ENCODE peak calls at places on chromosomes 2 and 18, in ten cellular contexts. R, O, N, K, U, C, G, Z, T and M are unnamed samples.

GRCh38 chr18:63073481-63073880 is 246.1 kb downstream of the BCL2 start:
- DNase-seq in R (no peak), O (peak; percentile 60), N (no peak), K (no peak), U (no peak), C (no peak), G (no peak), Z (no peak), T (no peak), M (no peak)

GRCh38 chr2:162478721-162479129 is 134.8 kb downstream of the GCA start:
- DNase-seq in R (no peak), O (no peak), N (no peak), K (no peak), U (no peak), C (no peak), G (no peak), Z (no peak), T (no peak), M (peak; percentile 86)

GRCh38 chr2:223123859-223124610 is 72.0 kb downstream of the KCNE4 start:
- DNase-seq in R (no peak), O (no peak), N (no peak), K (peak; percentile 55), U (no peak), C (peak; percentile 25), G (no peak), Z (no peak), T (no peak), M (no peak)

GRCh38 chr2:121803503-121803902 is 48.1 kb downstream of the TSN start:
- DNase-seq in R (no peak), O (peak; percentile 64), N (no peak), K (no peak), U (no peak), C (no peak), G (no peak), Z (no peak), T (peak; percentile 36), M (no peak)

GRCh38 chr18:2961828-2962227 is 51.1 kb downstream of the LPIN2 start:
- DNase-seq in R (no peak), O (peak; percentile 60), N (no peak), K (peak; percentile 64), U (no peak), C (no peak), G (no peak), Z (no peak), T (no peak), M (no peak)

GRCh38 chr2:130829020-130829419 is 7.7 kb upstream of the ARHGEF4 start:
- DNase-seq in R (no peak), O (no peak), N (no peak), K (no peak), U (no peak), C (no peak), G (no peak), Z (no peak), T (no peak), M (peak; percentile 92)

GRCh38 chr2:149906871-149907270 is 319.3 kb upstream of the MMADHC start:
- DNase-seq in R (no peak), O (no peak), N (no peak), K (no peak), U (no peak), C (no peak), G (no peak), Z (no peak), T (no peak), M (no peak)

GRCh38 chr2:232238108-232238507 is 140.4 kb upstream of the ALPP start:
- DNase-seq in R (no peak), O (no peak), N (no peak), K (peak; percentile 32), U (no peak), C (no peak), G (no peak), Z (no peak), T (no peak), M (no peak)

GRCh38 chr2:28896906-28897305 is 2.4 kb downstream of the WDR43 start:
- DNase-seq in R (no peak), O (no peak), N (no peak), K (peak; percentile 16), U (no peak), C (no peak), G (no peak), Z (no peak), T (no peak), M (peak; percentile 66)

GRCh38 chr2:120344214-120344990 is 1.5 kb upstream of the INHBB start:
- DNase-seq in R (no peak), O (no peak), N (no peak), K (peak; percentile 34), U (peak; percentile 81), C (no peak), G (no peak), Z (no peak), T (peak; percentile 3), M (no peak)

GRCh38 chr2:120741514-120742448 is 6.1 kb downstream of the GLI2 start:
- DNase-seq in R (no peak), O (no peak), N (no peak), K (peak; percentile 40), U (no peak), C (no peak), G (no peak), Z (no peak), T (no peak), M (no peak)

GRCh38 chr2:102116675-102117471 is 25.7 kb upstream of the IL1R1 start:
- DNase-seq in R (no peak), O (no peak), N (no peak), K (peak; percentile 72), U (no peak), C (peak; percentile 53), G (no peak), Z (no peak), T (no peak), M (no peak)

GRCh38 chr2:102040229-102040628 is 48.5 kb downstream of the IL1R2 start:
- DNase-seq in R (no peak), O (no peak), N (no peak), K (no peak), U (no peak), C (no peak), G (no peak), Z (no peak), T (no peak), M (no peak)

GRCh38 chr2:178246696-178247095 is 52.4 kb downstream of the OSBPL6 start:
- DNase-seq in R (no peak), O (no peak), N (no peak), K (no peak), U (no peak), C (no peak), G (no peak), Z (no peak), T (no peak), M (no peak)

GRCh38 chr2:168574856-168575630 is 119.0 kb downstream of the CERS6 start:
- DNase-seq in R (no peak), O (no peak), N (no peak), K (no peak), U (no peak), C (no peak), G (no peak), Z (no peak), T (no peak), M (no peak)

GRCh38 chr2:166573393-166573792 is 79.3 kb upstream of the SCN7A start:
- DNase-seq in R (no peak), O (no peak), N (no peak), K (peak; percentile 40), U (no peak), C (no peak), G (no peak), Z (no peak), T (no peak), M (no peak)

GRCh38 chr2:105439130-105439529 is 40.3 kb upstream of the FHL2 start:
- DNase-seq in R (no peak), O (no peak), N (no peak), K (peak; percentile 11), U (no peak), C (no peak), G (no peak), Z (no peak), T (no peak), M (no peak)

GRCh38 chr2:222025891-222026271 is 272.9 kb downstream of the PAX3 start:
- DNase-seq in R (no peak), O (no peak), N (no peak), K (no peak), U (no peak), C (no peak), G (no peak), Z (no peak), T (peak; percentile 38), M (no peak)

GRCh38 chr18:80076379-80076778 is 32.7 kb upstream of the ADNP2 start:
- DNase-seq in R (no peak), O (no peak), N (no peak), K (no peak), U (no peak), C (no peak), G (no peak), Z (no peak), T (no peak), M (no peak)

GRCh38 chr2:84386326-84386995 is 72.6 kb downstream of the SUCLG1 start:
- DNase-seq in R (no peak), O (no peak), N (no peak), K (no peak), U (no peak), C (no peak), G (no peak), Z (no peak), T (no peak), M (no peak)

GRCh38 chr2:30847841-30848240 is 40.6 kb upstream of the CAPN13 start:
- DNase-seq in R (no peak), O (no peak), N (no peak), K (no peak), U (no peak), C (no peak), G (no peak), Z (no peak), T (no peak), M (no peak)

GRCh38 chr18:7779226-7779625 is 212.1 kb downstream of the PTPRM start:
- DNase-seq in R (no peak), O (no peak), N (no peak), K (no peak), U (no peak), C (no peak), G (no peak), Z (no peak), T (no peak), M (no peak)

GRCh38 chr2:218516614-218517013 is 51.5 kb downstream of the USP37 start:
- DNase-seq in R (no peak), O (peak; percentile 14), N (no peak), K (peak; percentile 28), U (no peak), C (no peak), G (no peak), Z (no peak), T (no peak), M (no peak)

GRCh38 chr2:43100362-43100882 is 126.0 kb downstream of the ZFP36L2 start:
- DNase-seq in R (no peak), O (no peak), N (no peak), K (no peak), U (no peak), C (no peak), G (no peak), Z (no peak), T (no peak), M (no peak)

GRCh38 chr2:197209742-197210408 is 100.7 kb downstream of the ANKRD44 start:
- DNase-seq in R (no peak), O (peak; percentile 72), N (no peak), K (peak; percentile 21), U (no peak), C (no peak), G (no peak), Z (no peak), T (no peak), M (no peak)

GRCh38 chr2:38515155-38516074 is 87.3 kb downstream of the HNRNPLL start:
- DNase-seq in R (no peak), O (peak; percentile 35), N (no peak), K (peak; percentile 95), U (peak; percentile 78), C (peak; percentile 49), G (peak; percentile 89), Z (no peak), T (no peak), M (peak; percentile 84)

GRCh38 chr2:200471324-200471848 is 38.5 kb downstream of the KCTD18 start:
- DNase-seq in R (no peak), O (peak; percentile 39), N (peak; percentile 21), K (peak; percentile 34), U (no peak), C (no peak), G (no peak), Z (no peak), T (peak; percentile 22), M (no peak)